ENCODE peak calls at places on chromosomes 13 and 19, in ten cellular contexts. W, F, E, K, C, O, J, Q, G and Y are unnamed samples.

GRCh38 chr13:79267560-79267959 is 138.5 kb downstream of the RBM26 start:
- DNase-seq in W (no peak), F (no peak), E (no peak), K (no peak), C (no peak), O (no peak), J (no peak), Q (no peak), G (no peak), Y (no peak)

GRCh38 chr13:51070005-51070649 is 40.9 kb downstream of the C13orf42 start:
- DNase-seq in W (peak), F (peak), E (peak), K (peak), C (peak), O (peak), J (peak), Q (peak), G (peak), Y (peak)

GRCh38 chr19:7355151-7355845 is 6.6 kb downstream of the ARHGEF18 start:
- DNase-seq in W (no peak), F (no peak), E (no peak), K (no peak), C (no peak), O (no peak), J (peak), Q (no peak), G (peak), Y (no peak)

GRCh38 chr13:100508996-100509395 is 79.6 kb downstream of the GGACT start:
- DNase-seq in W (no peak), F (no peak), E (no peak), K (no peak), C (no peak), O (no peak), J (no peak), Q (no peak), G (no peak), Y (no peak)

GRCh38 chr13:33893559-33893958 is 75.6 kb downstream of the RFC3 start:
- DNase-seq in W (no peak), F (no peak), E (no peak), K (no peak), C (no peak), O (no peak), J (no peak), Q (no peak), G (no peak), Y (no peak)

GRCh38 chr19:10419646-10420443 is 493 bp upstream of the PDE4A start:
- DNase-seq in W (peak), F (peak), E (no peak), K (no peak), C (no peak), O (peak), J (peak), Q (no peak), G (peak), Y (peak)

GRCh38 chr13:80979035-80979641 is 638.2 kb upstream of the SPRY2 start:
- DNase-seq in W (peak), F (no peak), E (peak), K (peak), C (no peak), O (no peak), J (peak), Q (no peak), G (peak), Y (peak)

GRCh38 chr19:8141726-8142524 is 7.5 kb downstream of the FBN3 start:
- DNase-seq in W (no peak), F (no peak), E (no peak), K (no peak), C (no peak), O (no peak), J (no peak), Q (no peak), G (no peak), Y (no peak)

GRCh38 chr19:44807162-44807561 is 1.7 kb upstream of the BCAM start:
- DNase-seq in W (peak), F (no peak), E (no peak), K (peak), C (no peak), O (no peak), J (no peak), Q (no peak), G (no peak), Y (peak)

GRCh38 chr19:33186835-33187540 is 7.1 kb upstream of the LRP3 start:
- DNase-seq in W (no peak), F (no peak), E (no peak), K (no peak), C (no peak), O (no peak), J (no peak), Q (no peak), G (no peak), Y (peak)